ENCODE peak calls at places on chromosomes 4 and X, in nine cellular contexts. One of them, this sample, is unnamed.

GRCh38 chrX:101397779-101398178 is 7.0 kb downstream of the RPL36A start:
- DNase-seq in HepG2: no peak
- DNase-seq in WERI-Rb-1: no peak
- DNase-seq in brain microvascular endothelial cell: peak; percentile 56
- DNase-seq in pancreas: no peak
- DNase-seq in GM23248: no peak
- DNase-seq in small intestine: peak; percentile 24
- DNase-seq in CD4-positive, alpha-beta memory T cell: no peak
- DNase-seq in HCT116: no peak
- DNase-seq in this sample: no peak

GRCh38 chr4:168887809-168888208 is 122.2 kb downstream of the CBR4 start:
- DNase-seq in HepG2: no peak
- DNase-seq in WERI-Rb-1: no peak
- DNase-seq in brain microvascular endothelial cell: no peak
- DNase-seq in pancreas: no peak
- DNase-seq in GM23248: no peak
- DNase-seq in small intestine: no peak
- DNase-seq in CD4-positive, alpha-beta memory T cell: no peak
- DNase-seq in HCT116: no peak
- DNase-seq in this sample: no peak

GRCh38 chr4:82372874-82373815 is 646 bp downstream of the HNRNPD start:
- DNase-seq in HepG2: peak; percentile 69
- DNase-seq in WERI-Rb-1: peak; percentile 94
- DNase-seq in brain microvascular endothelial cell: peak; percentile 59
- DNase-seq in pancreas: peak; percentile 82
- DNase-seq in GM23248: peak; percentile 89
- DNase-seq in small intestine: peak; percentile 86
- DNase-seq in CD4-positive, alpha-beta memory T cell: peak; percentile 79
- DNase-seq in HCT116: peak; percentile 67
- DNase-seq in this sample: peak; percentile 62

GRCh38 chr4:145154573-145154972 is 25.8 kb downstream of the OTUD4 start:
- DNase-seq in HepG2: peak; percentile 31
- DNase-seq in WERI-Rb-1: peak; percentile 26
- DNase-seq in brain microvascular endothelial cell: peak; percentile 38
- DNase-seq in pancreas: no peak
- DNase-seq in GM23248: peak; percentile 51
- DNase-seq in small intestine: peak; percentile 23
- DNase-seq in CD4-positive, alpha-beta memory T cell: no peak
- DNase-seq in HCT116: no peak
- DNase-seq in this sample: no peak

GRCh38 chr4:118345813-118346212 is 7.0 kb downstream of the PRSS12 start:
- DNase-seq in HepG2: no peak
- DNase-seq in WERI-Rb-1: no peak
- DNase-seq in brain microvascular endothelial cell: no peak
- DNase-seq in pancreas: no peak
- DNase-seq in GM23248: peak; percentile 17
- DNase-seq in small intestine: peak; percentile 26
- DNase-seq in CD4-positive, alpha-beta memory T cell: no peak
- DNase-seq in HCT116: no peak
- DNase-seq in this sample: no peak

GRCh38 chrX:132216283-132216682 is 3.0 kb downstream of the RAP2C start:
- DNase-seq in HepG2: no peak
- DNase-seq in WERI-Rb-1: no peak
- DNase-seq in brain microvascular endothelial cell: no peak
- DNase-seq in pancreas: no peak
- DNase-seq in GM23248: no peak
- DNase-seq in small intestine: no peak
- DNase-seq in CD4-positive, alpha-beta memory T cell: peak; percentile 32
- DNase-seq in HCT116: no peak
- DNase-seq in this sample: no peak

GRCh38 chr4:163556169-163556568 is 61.7 kb downstream of the TMA16 start:
- DNase-seq in HepG2: no peak
- DNase-seq in WERI-Rb-1: no peak
- DNase-seq in brain microvascular endothelial cell: no peak
- DNase-seq in pancreas: no peak
- DNase-seq in GM23248: no peak
- DNase-seq in small intestine: no peak
- DNase-seq in CD4-positive, alpha-beta memory T cell: no peak
- DNase-seq in HCT116: no peak
- DNase-seq in this sample: peak; percentile 43

GRCh38 chrX:41108007-41108683 is 22.9 kb downstream of the USP9X start:
- DNase-seq in HepG2: no peak
- DNase-seq in WERI-Rb-1: no peak
- DNase-seq in brain microvascular endothelial cell: no peak
- DNase-seq in pancreas: no peak
- DNase-seq in GM23248: peak; percentile 35
- DNase-seq in small intestine: no peak
- DNase-seq in CD4-positive, alpha-beta memory T cell: no peak
- DNase-seq in HCT116: no peak
- DNase-seq in this sample: no peak

GRCh38 chr4:2768124-2768523 is 12.0 kb upstream of the TNIP2 start:
- DNase-seq in HepG2: no peak
- DNase-seq in WERI-Rb-1: no peak
- DNase-seq in brain microvascular endothelial cell: no peak
- DNase-seq in pancreas: no peak
- DNase-seq in GM23248: no peak
- DNase-seq in small intestine: no peak
- DNase-seq in CD4-positive, alpha-beta memory T cell: no peak
- DNase-seq in HCT116: no peak
- DNase-seq in this sample: no peak

GRCh38 chr4:123555500-123556273 is 159.1 kb downstream of the SPRY1 start:
- DNase-seq in HepG2: peak; percentile 98
- DNase-seq in WERI-Rb-1: no peak
- DNase-seq in brain microvascular endothelial cell: peak; percentile 95
- DNase-seq in pancreas: peak; percentile 93
- DNase-seq in GM23248: peak; percentile 68
- DNase-seq in small intestine: peak; percentile 98
- DNase-seq in CD4-positive, alpha-beta memory T cell: no peak
- DNase-seq in HCT116: no peak
- DNase-seq in this sample: no peak

GRCh38 chrX:30027636-30028035 is 187.7 kb upstream of the MAGEB2 start:
- DNase-seq in HepG2: no peak
- DNase-seq in WERI-Rb-1: no peak
- DNase-seq in brain microvascular endothelial cell: no peak
- DNase-seq in pancreas: no peak
- DNase-seq in GM23248: no peak
- DNase-seq in small intestine: no peak
- DNase-seq in CD4-positive, alpha-beta memory T cell: no peak
- DNase-seq in HCT116: no peak
- DNase-seq in this sample: no peak

GRCh38 chrX:9911479-9911878 is 55.7 kb upstream of the CLDN34 start:
- DNase-seq in HepG2: no peak
- DNase-seq in WERI-Rb-1: no peak
- DNase-seq in brain microvascular endothelial cell: peak; percentile 32
- DNase-seq in pancreas: no peak
- DNase-seq in GM23248: peak; percentile 51
- DNase-seq in small intestine: no peak
- DNase-seq in CD4-positive, alpha-beta memory T cell: no peak
- DNase-seq in HCT116: no peak
- DNase-seq in this sample: no peak

GRCh38 chr4:8528713-8529112 is 51.5 kb upstream of the GPR78 start:
- DNase-seq in HepG2: no peak
- DNase-seq in WERI-Rb-1: no peak
- DNase-seq in brain microvascular endothelial cell: peak; percentile 74
- DNase-seq in pancreas: no peak
- DNase-seq in GM23248: peak; percentile 71
- DNase-seq in small intestine: no peak
- DNase-seq in CD4-positive, alpha-beta memory T cell: no peak
- DNase-seq in HCT116: no peak
- DNase-seq in this sample: no peak

GRCh38 chrX:109619816-109620215 is 5.2 kb downstream of the KCNE5 start:
- DNase-seq in HepG2: no peak
- DNase-seq in WERI-Rb-1: peak; percentile 17
- DNase-seq in brain microvascular endothelial cell: no peak
- DNase-seq in pancreas: no peak
- DNase-seq in GM23248: no peak
- DNase-seq in small intestine: no peak
- DNase-seq in CD4-positive, alpha-beta memory T cell: no peak
- DNase-seq in HCT116: no peak
- DNase-seq in this sample: no peak

GRCh38 chr4:185305979-185306442 is 89.7 kb downstream of the LRP2BP start:
- DNase-seq in HepG2: no peak
- DNase-seq in WERI-Rb-1: no peak
- DNase-seq in brain microvascular endothelial cell: peak; percentile 97
- DNase-seq in pancreas: no peak
- DNase-seq in GM23248: peak; percentile 98
- DNase-seq in small intestine: no peak
- DNase-seq in CD4-positive, alpha-beta memory T cell: no peak
- DNase-seq in HCT116: peak; percentile 83
- DNase-seq in this sample: no peak
- H3K27ac ChIP-seq in HepG2: no peak overlapping the region
- H3K27ac ChIP-seq in WERI-Rb-1: no peak overlapping the region
- H3K27ac ChIP-seq in brain microvascular endothelial cell: peak overlapping the region; percentile 91
- H3K27ac ChIP-seq in pancreas: no peak overlapping the region
- H3K27ac ChIP-seq in GM23248: peak overlapping the region; percentile 99
- H3K27ac ChIP-seq in small intestine: no peak overlapping the region
- H3K27ac ChIP-seq in CD4-positive, alpha-beta memory T cell: no peak overlapping the region
- H3K27ac ChIP-seq in HCT116: peak overlapping the region; percentile 52
- H3K27ac ChIP-seq in this sample: no peak overlapping the region

GRCh38 chr4:54066718-54067129 is 2.3 kb upstream of the CHIC2 start:
- DNase-seq in HepG2: no peak
- DNase-seq in WERI-Rb-1: no peak
- DNase-seq in brain microvascular endothelial cell: no peak
- DNase-seq in pancreas: no peak
- DNase-seq in GM23248: no peak
- DNase-seq in small intestine: peak; percentile 46
- DNase-seq in CD4-positive, alpha-beta memory T cell: no peak
- DNase-seq in HCT116: no peak
- DNase-seq in this sample: no peak
- H3K27ac ChIP-seq in HepG2: no peak overlapping the region
- H3K27ac ChIP-seq in WERI-Rb-1: no peak overlapping the region
- H3K27ac ChIP-seq in brain microvascular endothelial cell: no peak overlapping the region
- H3K27ac ChIP-seq in pancreas: peak overlapping the region; percentile 27
- H3K27ac ChIP-seq in GM23248: peak overlapping the region; percentile 98
- H3K27ac ChIP-seq in small intestine: peak overlapping the region; percentile 92
- H3K27ac ChIP-seq in CD4-positive, alpha-beta memory T cell: no peak overlapping the region
- H3K27ac ChIP-seq in HCT116: no peak overlapping the region
- H3K27ac ChIP-seq in this sample: no peak overlapping the region

DNA sequence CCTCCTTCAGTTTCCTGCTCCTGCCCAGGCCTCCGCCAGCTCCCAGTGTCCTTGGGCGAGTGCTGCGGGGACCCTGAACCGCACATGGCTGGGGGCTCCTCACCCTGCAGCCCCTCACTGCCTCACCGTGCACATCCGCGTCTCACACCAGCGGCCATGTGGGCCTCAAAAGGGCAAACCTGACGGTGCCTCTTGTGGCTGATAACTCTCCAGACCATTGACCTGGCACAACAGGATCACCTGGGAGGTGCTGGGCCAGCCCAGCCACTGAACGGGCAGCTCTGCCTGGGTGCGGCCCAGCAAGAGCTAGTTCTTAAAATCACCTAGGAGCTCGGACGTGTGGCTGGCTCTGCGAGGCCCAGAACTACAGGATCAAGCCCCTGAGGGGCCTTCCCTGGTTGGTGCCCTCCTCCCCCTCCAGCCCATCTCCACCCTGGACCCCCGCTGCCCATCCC is 4.1 kb upstream of the S100P start:
- DNase-seq in HepG2: peak; percentile 50
- DNase-seq in WERI-Rb-1: no peak
- DNase-seq in brain microvascular endothelial cell: no peak
- DNase-seq in pancreas: no peak
- DNase-seq in GM23248: no peak
- DNase-seq in small intestine: peak; percentile 24
- DNase-seq in CD4-positive, alpha-beta memory T cell: no peak
- DNase-seq in HCT116: no peak
- DNase-seq in this sample: no peak
- H3K27ac ChIP-seq in HepG2: peak overlapping the region; percentile 94
- H3K27ac ChIP-seq in WERI-Rb-1: no peak overlapping the region
- H3K27ac ChIP-seq in brain microvascular endothelial cell: peak overlapping the region; percentile 71
- H3K27ac ChIP-seq in pancreas: no peak overlapping the region
- H3K27ac ChIP-seq in GM23248: peak overlapping the region; percentile 68
- H3K27ac ChIP-seq in small intestine: peak overlapping the region; percentile 77
- H3K27ac ChIP-seq in CD4-positive, alpha-beta memory T cell: peak overlapping the region; percentile 62
- H3K27ac ChIP-seq in HCT116: peak overlapping the region; percentile 94
- H3K27ac ChIP-seq in this sample: peak overlapping the region; percentile 76

DNA sequence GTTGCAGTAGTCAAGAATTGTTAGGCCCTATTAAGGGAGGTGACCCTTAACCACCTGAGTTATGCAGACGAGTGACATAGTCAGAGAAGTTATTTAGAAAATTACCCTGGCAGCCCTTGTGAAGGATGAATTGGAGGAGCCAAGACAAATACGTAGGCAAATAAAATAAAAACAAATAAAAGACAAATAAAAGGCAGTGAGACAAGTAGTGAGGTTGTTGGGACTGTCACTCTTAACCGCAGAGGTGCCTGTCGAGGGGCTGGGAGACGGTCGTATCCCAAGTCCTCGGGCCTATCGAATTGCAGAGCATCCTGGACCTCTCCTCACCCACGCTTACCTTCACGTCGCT is 58.0 kb upstream of the ZC4H2 start:
- DNase-seq in HepG2: no peak
- DNase-seq in WERI-Rb-1: no peak
- DNase-seq in brain microvascular endothelial cell: no peak
- DNase-seq in pancreas: no peak
- DNase-seq in GM23248: peak; percentile 20
- DNase-seq in small intestine: no peak
- DNase-seq in CD4-positive, alpha-beta memory T cell: no peak
- DNase-seq in HCT116: no peak
- DNase-seq in this sample: no peak
- H3K27ac ChIP-seq in HepG2: no peak overlapping the region
- H3K27ac ChIP-seq in WERI-Rb-1: no peak overlapping the region
- H3K27ac ChIP-seq in brain microvascular endothelial cell: no peak overlapping the region
- H3K27ac ChIP-seq in pancreas: peak overlapping the region; percentile 73
- H3K27ac ChIP-seq in GM23248: peak overlapping the region; percentile 85
- H3K27ac ChIP-seq in small intestine: peak overlapping the region; percentile 73
- H3K27ac ChIP-seq in CD4-positive, alpha-beta memory T cell: peak overlapping the region; percentile 24
- H3K27ac ChIP-seq in HCT116: no peak overlapping the region
- H3K27ac ChIP-seq in this sample: peak overlapping the region; percentile 33

GRCh38 chr4:153556441-153556815 is 90.3 kb downstream of the TMEM131L start:
- DNase-seq in HepG2: no peak
- DNase-seq in WERI-Rb-1: no peak
- DNase-seq in brain microvascular endothelial cell: no peak
- DNase-seq in pancreas: no peak
- DNase-seq in GM23248: no peak
- DNase-seq in small intestine: no peak
- DNase-seq in CD4-positive, alpha-beta memory T cell: no peak
- DNase-seq in HCT116: no peak
- DNase-seq in this sample: no peak
- H3K27ac ChIP-seq in HepG2: no peak overlapping the region
- H3K27ac ChIP-seq in WERI-Rb-1: no peak overlapping the region
- H3K27ac ChIP-seq in brain microvascular endothelial cell: no peak overlapping the region
- H3K27ac ChIP-seq in pancreas: no peak overlapping the region
- H3K27ac ChIP-seq in GM23248: no peak overlapping the region
- H3K27ac ChIP-seq in small intestine: no peak overlapping the region
- H3K27ac ChIP-seq in CD4-positive, alpha-beta memory T cell: no peak overlapping the region
- H3K27ac ChIP-seq in HCT116: no peak overlapping the region
- H3K27ac ChIP-seq in this sample: no peak overlapping the region

GRCh38 chr4:111127842-111128241 is 505.0 kb upstream of the PITX2 start:
- DNase-seq in HepG2: no peak
- DNase-seq in WERI-Rb-1: no peak
- DNase-seq in brain microvascular endothelial cell: no peak
- DNase-seq in pancreas: no peak
- DNase-seq in GM23248: no peak
- DNase-seq in small intestine: no peak
- DNase-seq in CD4-positive, alpha-beta memory T cell: no peak
- DNase-seq in HCT116: no peak
- DNase-seq in this sample: no peak
- H3K27ac ChIP-seq in HepG2: no peak overlapping the region
- H3K27ac ChIP-seq in WERI-Rb-1: no peak overlapping the region
- H3K27ac ChIP-seq in brain microvascular endothelial cell: no peak overlapping the region
- H3K27ac ChIP-seq in pancreas: no peak overlapping the region
- H3K27ac ChIP-seq in GM23248: no peak overlapping the region
- H3K27ac ChIP-seq in small intestine: no peak overlapping the region
- H3K27ac ChIP-seq in CD4-positive, alpha-beta memory T cell: no peak overlapping the region
- H3K27ac ChIP-seq in HCT116: no peak overlapping the region
- H3K27ac ChIP-seq in this sample: no peak overlapping the region